ENCODE peak calls at places on chromosomes 2 and 18, in nine cellular contexts. S is upper lobe of left lung, C is ovary, X is Calu3, J is esophagus squamous epithelium, L is fibroblast of pulmonary artery, Q is astrocyte, M is uterus, D is AG09319. G is an unnamed sample.

GRCh38 chr2:197514754-197515153 is 1.1 kb upstream of the MOB4 start:
- DNase-seq in L (no peak), D (no peak), J (no peak), M (no peak), C (no peak), S (no peak), X (no peak), Q (peak; percentile 3), G (no peak)

GRCh38 chr2:144083211-144083610 is 436.7 kb downstream of the ZEB2 start:
- DNase-seq in C (no peak), S (peak; percentile 27), X (no peak), D (no peak), J (no peak), M (no peak), Q (peak; percentile 80), L (peak; percentile 33), G (no peak)

GRCh38 chr2:127864877-127865276 is 6.9 kb upstream of the POLR2D start:
- DNase-seq in X (no peak), C (no peak), D (no peak), S (no peak), L (no peak), Q (no peak), J (no peak), M (no peak), G (no peak)

GRCh38 chr2:105873721-105874120 is 129.0 kb downstream of the NCK2 start:
- DNase-seq in L (peak; percentile 76), S (peak; percentile 49), J (no peak), X (peak; percentile 74), C (no peak), M (no peak), D (peak; percentile 5), Q (peak; percentile 84), G (peak; percentile 65)

GRCh38 chr2:239673641-239674040 is 272.8 kb upstream of the HDAC4 start:
- DNase-seq in M (no peak), X (no peak), D (no peak), C (no peak), Q (no peak), J (no peak), S (no peak), L (no peak), G (no peak)

GRCh38 chr2:61952291-61952690 is 46.8 kb downstream of the COMMD1 start:
- DNase-seq in Q (peak; percentile 22), S (no peak), D (no peak), J (no peak), X (no peak), M (no peak), L (no peak), C (no peak), G (no peak)

GRCh38 chr2:38446972-38447561 is 70.0 kb upstream of the ATL2 start:
- DNase-seq in C (no peak), Q (no peak), S (no peak), D (no peak), J (no peak), M (no peak), L (no peak), X (no peak), G (no peak)

GRCh38 chr2:128619471-128620325 is 301.0 kb upstream of the HS6ST1 start:
- DNase-seq in J (no peak), C (no peak), S (no peak), M (no peak), X (no peak), D (no peak), Q (no peak), L (no peak), G (no peak)

GRCh38 chr2:3625186-3625585 is 30.3 kb downstream of the COLEC11 start:
- DNase-seq in Q (no peak), M (no peak), S (no peak), X (no peak), D (no peak), C (peak; percentile 13), L (no peak), J (no peak), G (no peak)

GRCh38 chr18:45993441-45993840 is 26.3 kb upstream of the EPG5 start:
- DNase-seq in C (no peak), X (peak; percentile 23), J (no peak), D (peak; percentile 7), M (no peak), L (peak; percentile 77), S (no peak), Q (peak; percentile 86), G (no peak)

DNA sequence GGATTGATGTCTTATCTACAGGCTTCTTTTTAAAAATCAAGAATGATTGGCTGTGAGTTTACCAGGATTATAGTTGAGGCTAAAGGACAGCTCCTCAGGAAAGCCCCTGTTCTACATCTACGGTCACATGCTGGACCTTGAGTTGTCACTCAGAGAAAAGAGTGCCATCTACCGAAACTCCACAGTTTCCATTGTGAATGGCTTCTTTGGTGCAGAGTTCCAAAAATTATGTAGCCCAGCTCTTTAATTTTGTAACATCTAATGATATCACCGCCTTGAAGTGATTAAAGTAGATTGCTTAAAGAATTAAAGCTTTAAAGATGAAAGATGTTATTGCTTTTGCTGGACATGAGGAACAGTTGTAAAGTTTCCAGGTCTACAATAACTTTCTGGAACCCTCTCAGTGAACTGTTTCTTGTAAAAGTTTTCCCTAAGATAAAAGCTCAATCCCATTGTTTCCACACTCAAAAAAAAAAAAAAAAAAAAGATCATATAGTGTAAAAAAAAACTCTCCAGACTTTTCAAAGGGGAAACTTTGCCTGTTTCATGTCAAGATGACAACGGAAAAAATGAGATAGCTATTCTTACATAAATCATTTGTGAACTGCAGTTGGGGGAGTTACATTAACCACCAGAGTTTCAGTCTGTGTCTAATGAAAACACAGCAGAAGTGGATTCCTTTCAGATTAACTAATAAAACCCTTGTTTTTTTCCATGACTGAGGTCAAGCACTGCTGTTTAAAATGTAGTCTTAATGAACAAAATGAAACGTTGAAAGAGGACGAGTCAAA is 4.3 kb downstream of the COL3A1 start:
- DNase-seq in C (peak; percentile 44), D (peak; percentile 54), S (no peak), X (peak; percentile 11), Q (peak; percentile 96), M (peak; percentile 61), L (peak; percentile 94), J (no peak), G (peak; percentile 5)
- TF ChIP-seq CTCF in C (no peak), D (peak; percentile 51), S (no peak), X (no peak), Q (peak; percentile 31), M (peak; percentile 41), L (peak; percentile 50), J (no peak), G (peak; percentile 25)

GRCh38 chr2:221572180-221572820 is at the start of gene EPHA4:
- DNase-seq in Q (peak; percentile 75), C (peak; percentile 92), D (peak; percentile 80), S (peak; percentile 86), X (peak; percentile 92), L (peak; percentile 87), M (peak; percentile 88), J (no peak), G (no peak)
- TF ChIP-seq CTCF in Q (no peak), C (peak; percentile 17), D (peak; percentile 9), S (no peak), X (peak; percentile 26), L (no peak), M (peak; percentile 10), J (no peak), G (peak; percentile 9)

GRCh38 chr2:234308073-234308813 is 188.6 kb downstream of the ARL4C start:
- DNase-seq in Q (peak; percentile 72), J (no peak), L (no peak), C (no peak), S (no peak), X (no peak), M (no peak), D (no peak), G (no peak)
- TF ChIP-seq CTCF in Q (no peak), J (no peak), L (no peak), C (no peak), S (no peak), X (no peak), M (no peak), D (no peak), G (no peak)

GRCh38 chr2:176136375-176137248 is 7.1 kb downstream of the HOXD8 start:
- DNase-seq in J (no peak), D (no peak), S (no peak), X (no peak), L (no peak), M (peak; percentile 80), C (peak; percentile 70), Q (no peak), G (no peak)

GRCh38 chr2:176134045-176134444 is 4.5 kb downstream of the HOXD8 start:
- DNase-seq in M (no peak), L (no peak), S (no peak), Q (no peak), J (no peak), C (no peak), D (no peak), X (no peak), G (no peak)

GRCh38 chr2:176137249-176137573 is 7.7 kb downstream of the HOXD8 start:
- DNase-seq in D (no peak), M (no peak), S (no peak), X (no peak), J (no peak), Q (no peak), C (no peak), L (no peak), G (no peak)

GRCh38 chr2:176133366-176133765 is 3.9 kb downstream of the HOXD8 start:
- DNase-seq in L (no peak), M (peak; percentile 56), J (no peak), S (no peak), C (no peak), Q (no peak), X (no peak), D (no peak), G (no peak)

GRCh38 chr2:176134978-176135575 is 5.6 kb downstream of the HOXD8 start:
- DNase-seq in S (no peak), X (no peak), M (peak; percentile 66), C (no peak), L (no peak), Q (no peak), J (no peak), D (no peak), G (no peak)
- TF ChIP-seq CTCF in S (no peak), X (no peak), M (no peak), C (no peak), L (no peak), Q (no peak), J (no peak), D (no peak), G (no peak)

GRCh38 chr2:69565431-69565839 is 78.1 kb downstream of the AAK1 start:
- DNase-seq in X (peak; percentile 67), S (peak; percentile 54), C (peak; percentile 53), Q (no peak), D (no peak), M (peak; percentile 35), J (no peak), L (peak; percentile 41), G (no peak)
- TF ChIP-seq CTCF in X (peak; percentile 68), S (peak; percentile 65), C (peak; percentile 22), Q (peak; percentile 78), D (peak; percentile 62), M (peak; percentile 33), J (peak; percentile 63), L (peak; percentile 78), G (peak; percentile 96)

GRCh38 chr2:108288534-108289106 is at the start of gene SULT1C2:
- DNase-seq in S (peak; percentile 68), L (no peak), D (no peak), Q (peak; percentile 40), X (peak; percentile 17), M (no peak), J (no peak), C (no peak), G (no peak)
- TF ChIP-seq CTCF in S (no peak), L (no peak), D (no peak), Q (no peak), X (no peak), M (no peak), J (no peak), C (no peak), G (no peak)